ENCODE peak calls at places on chromosome 14, in seven cellular contexts. One of them, this sample, is unnamed.

GRCh38 chr14:36356862-36357261 is 36.4 kb upstream of the MBIP start:
- DNase-seq in HCT116: no peak
- DNase-seq in HL-60: no peak
- DNase-seq in K562: no peak
- DNase-seq in SK-N-SH: no peak
- DNase-seq in A549: no peak
- DNase-seq in GM23338: no peak
- DNase-seq in this sample: no peak

GRCh38 chr14:81329640-81330385 is 70.3 kb downstream of the STON2 start:
- DNase-seq in HCT116: no peak
- DNase-seq in HL-60: no peak
- DNase-seq in K562: no peak
- DNase-seq in SK-N-SH: no peak
- DNase-seq in A549: no peak
- DNase-seq in GM23338: no peak
- DNase-seq in this sample: no peak

GRCh38 chr14:90184571-90185266 is 71.6 kb upstream of the PSMC1 start:
- DNase-seq in HCT116: no peak
- DNase-seq in HL-60: no peak
- DNase-seq in K562: no peak
- DNase-seq in SK-N-SH: no peak
- DNase-seq in A549: no peak
- DNase-seq in GM23338: peak
- DNase-seq in this sample: no peak

GRCh38 chr14:22131749-22132476 is 457.1 kb downstream of the DAD1 start:
- DNase-seq in HCT116: no peak
- DNase-seq in HL-60: no peak
- DNase-seq in K562: peak
- DNase-seq in SK-N-SH: no peak
- DNase-seq in A549: no peak
- DNase-seq in GM23338: peak
- DNase-seq in this sample: no peak

GRCh38 chr14:104537613-104537988 is 42.0 kb upstream of the C14orf180 start:
- DNase-seq in HCT116: no peak
- DNase-seq in HL-60: no peak
- DNase-seq in K562: no peak
- DNase-seq in SK-N-SH: no peak
- DNase-seq in A549: no peak
- DNase-seq in GM23338: no peak
- DNase-seq in this sample: no peak

GRCh38 chr14:38143170-38143569 is 64.5 kb upstream of the SSTR1 start:
- DNase-seq in HCT116: no peak
- DNase-seq in HL-60: no peak
- DNase-seq in K562: no peak
- DNase-seq in SK-N-SH: no peak
- DNase-seq in A549: no peak
- DNase-seq in GM23338: no peak
- DNase-seq in this sample: no peak

GRCh38 chr14:24365600-24366374 is 2.2 kb upstream of the NFATC4 start:
- DNase-seq in HCT116: peak
- DNase-seq in HL-60: peak
- DNase-seq in K562: no peak
- DNase-seq in SK-N-SH: peak
- DNase-seq in A549: peak
- DNase-seq in GM23338: peak
- DNase-seq in this sample: no peak

GRCh38 chr14:75440733-75441474 is 13.1 kb downstream of the JDP2 start:
- DNase-seq in HCT116: no peak
- DNase-seq in HL-60: no peak
- DNase-seq in K562: no peak
- DNase-seq in SK-N-SH: no peak
- DNase-seq in A549: no peak
- DNase-seq in GM23338: no peak
- DNase-seq in this sample: no peak

GRCh38 chr14:68248481-68249255 is 429.1 kb downstream of the RAD51B start:
- DNase-seq in HCT116: peak
- DNase-seq in HL-60: no peak
- DNase-seq in K562: peak
- DNase-seq in SK-N-SH: peak
- DNase-seq in A549: peak
- DNase-seq in GM23338: peak
- DNase-seq in this sample: no peak

GRCh38 chr14:102857444-102857843 is 65.0 kb upstream of the AMN start:
- DNase-seq in HCT116: no peak
- DNase-seq in HL-60: no peak
- DNase-seq in K562: no peak
- DNase-seq in SK-N-SH: no peak
- DNase-seq in A549: no peak
- DNase-seq in GM23338: no peak
- DNase-seq in this sample: no peak

GRCh38 chr14:90483551-90483950 is 86.7 kb downstream of the CALM1 start:
- DNase-seq in HCT116: no peak
- DNase-seq in HL-60: peak
- DNase-seq in K562: no peak
- DNase-seq in SK-N-SH: no peak
- DNase-seq in A549: no peak
- DNase-seq in GM23338: peak
- DNase-seq in this sample: no peak

GRCh38 chr14:99649219-99649618 is 4.3 kb downstream of the HHIPL1 start:
- DNase-seq in HCT116: no peak
- DNase-seq in HL-60: no peak
- DNase-seq in K562: no peak
- DNase-seq in SK-N-SH: no peak
- DNase-seq in A549: no peak
- DNase-seq in GM23338: no peak
- DNase-seq in this sample: no peak

GRCh38 chr14:91309756-91310280 is 65.3 kb upstream of the GPR68 start:
- DNase-seq in HCT116: no peak
- DNase-seq in HL-60: no peak
- DNase-seq in K562: no peak
- DNase-seq in SK-N-SH: no peak
- DNase-seq in A549: no peak
- DNase-seq in GM23338: no peak
- DNase-seq in this sample: no peak

GRCh38 chr14:100658514-100658886 is 68.2 kb upstream of the DLK1 start:
- DNase-seq in HCT116: no peak
- DNase-seq in HL-60: no peak
- DNase-seq in K562: peak
- DNase-seq in SK-N-SH: no peak
- DNase-seq in A549: no peak
- DNase-seq in GM23338: no peak
- DNase-seq in this sample: no peak

GRCh38 chr14:90536511-90537191 is 139.8 kb downstream of the CALM1 start:
- DNase-seq in HCT116: no peak
- DNase-seq in HL-60: no peak
- DNase-seq in K562: no peak
- DNase-seq in SK-N-SH: no peak
- DNase-seq in A549: no peak
- DNase-seq in GM23338: no peak
- DNase-seq in this sample: no peak

GRCh38 chr14:31596691-31597090 is 35.5 kb downstream of the NUBPL start:
- DNase-seq in HCT116: no peak
- DNase-seq in HL-60: no peak
- DNase-seq in K562: no peak
- DNase-seq in SK-N-SH: no peak
- DNase-seq in A549: no peak
- DNase-seq in GM23338: no peak
- DNase-seq in this sample: no peak

GRCh38 chr14:99875421-99875820 is 82.2 kb downstream of the EML1 start:
- DNase-seq in HCT116: no peak
- DNase-seq in HL-60: no peak
- DNase-seq in K562: no peak
- DNase-seq in SK-N-SH: no peak
- DNase-seq in A549: no peak
- DNase-seq in GM23338: no peak
- DNase-seq in this sample: no peak

GRCh38 chr14:94922595-94923239 is 152.8 kb upstream of the GSC start:
- DNase-seq in HCT116: no peak
- DNase-seq in HL-60: no peak
- DNase-seq in K562: no peak
- DNase-seq in SK-N-SH: no peak
- DNase-seq in A549: no peak
- DNase-seq in GM23338: no peak
- DNase-seq in this sample: no peak

GRCh38 chr14:67263499-67264149 is 22.4 kb downstream of the PALS1 start:
- DNase-seq in HCT116: no peak
- DNase-seq in HL-60: no peak
- DNase-seq in K562: no peak
- DNase-seq in SK-N-SH: no peak
- DNase-seq in A549: no peak
- DNase-seq in GM23338: no peak
- DNase-seq in this sample: no peak

GRCh38 chr14:75016815-75017214 is 14.1 kb downstream of the EIF2B2 start:
- DNase-seq in HCT116: no peak
- DNase-seq in HL-60: no peak
- DNase-seq in K562: no peak
- DNase-seq in SK-N-SH: no peak
- DNase-seq in A549: no peak
- DNase-seq in GM23338: no peak
- DNase-seq in this sample: no peak

GRCh38 chr14:93619176-93619793 is 169.0 kb downstream of the PRIMA1 start:
- DNase-seq in HCT116: peak
- DNase-seq in HL-60: peak
- DNase-seq in K562: peak
- DNase-seq in SK-N-SH: peak
- DNase-seq in A549: peak
- DNase-seq in GM23338: peak
- DNase-seq in this sample: peak

GRCh38 chr14:97713023-97713422 is 915.8 kb downstream of the VRK1 start:
- DNase-seq in HCT116: peak
- DNase-seq in HL-60: no peak
- DNase-seq in K562: no peak
- DNase-seq in SK-N-SH: no peak
- DNase-seq in A549: no peak
- DNase-seq in GM23338: no peak
- DNase-seq in this sample: peak

GRCh38 chr14:63995285-63995684 is 142.5 kb downstream of the SYNE2 start:
- DNase-seq in HCT116: no peak
- DNase-seq in HL-60: no peak
- DNase-seq in K562: no peak
- DNase-seq in SK-N-SH: no peak
- DNase-seq in A549: no peak
- DNase-seq in GM23338: no peak
- DNase-seq in this sample: no peak

GRCh38 chr14:68986926-68987652 is 8.0 kb upstream of the ACTN1 start:
- DNase-seq in HCT116: no peak
- DNase-seq in HL-60: no peak
- DNase-seq in K562: no peak
- DNase-seq in SK-N-SH: no peak
- DNase-seq in A549: no peak
- DNase-seq in GM23338: no peak
- DNase-seq in this sample: no peak

GRCh38 chr14:49306152-49306751 is 279.9 kb downstream of the RPS29 start:
- DNase-seq in HCT116: peak
- DNase-seq in HL-60: no peak
- DNase-seq in K562: peak
- DNase-seq in SK-N-SH: peak
- DNase-seq in A549: peak
- DNase-seq in GM23338: peak
- DNase-seq in this sample: no peak

DNA sequence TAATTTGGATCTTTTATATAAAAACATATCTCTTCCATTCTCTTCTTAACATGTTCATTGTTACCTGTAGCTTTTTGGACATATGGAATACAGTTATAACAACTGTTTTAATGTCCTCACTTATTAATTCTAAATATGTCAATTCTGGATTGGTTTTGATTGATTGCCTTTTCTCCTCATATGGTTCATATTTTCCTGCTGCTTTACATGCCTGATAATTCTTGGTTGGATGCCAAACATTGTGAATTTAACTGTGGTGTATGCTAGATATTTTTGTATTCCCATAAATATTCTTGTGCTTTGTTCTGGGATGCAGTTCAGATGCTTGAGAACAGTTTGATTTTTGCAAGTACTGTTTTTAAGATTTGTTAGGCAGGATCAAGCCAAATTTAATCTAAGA is 10.8 kb downstream of the C14orf132 start:
- DNase-seq in HCT116: no peak
- DNase-seq in HL-60: no peak
- DNase-seq in K562: no peak
- DNase-seq in SK-N-SH: no peak
- DNase-seq in A549: no peak
- DNase-seq in GM23338: no peak
- DNase-seq in this sample: no peak
- TF ChIP-seq REST in HCT116: no peak
- TF ChIP-seq REST in HL-60: no peak
- TF ChIP-seq REST in K562: no peak
- TF ChIP-seq REST in SK-N-SH: no peak
- TF ChIP-seq REST in A549: no peak
- TF ChIP-seq REST in GM23338: no peak
- TF ChIP-seq REST in this sample: no peak

GRCh38 chr14:76767681-76768055 is 6.4 kb downstream of the VASH1 start:
- DNase-seq in HCT116: no peak
- DNase-seq in HL-60: no peak
- DNase-seq in K562: no peak
- DNase-seq in SK-N-SH: no peak
- DNase-seq in A549: no peak
- DNase-seq in GM23338: no peak
- DNase-seq in this sample: no peak
- TF ChIP-seq REST in HCT116: no peak
- TF ChIP-seq REST in HL-60: no peak
- TF ChIP-seq REST in K562: no peak
- TF ChIP-seq REST in SK-N-SH: no peak
- TF ChIP-seq REST in A549: no peak
- TF ChIP-seq REST in GM23338: no peak
- TF ChIP-seq REST in this sample: no peak

GRCh38 chr14:52015411-52016030 is 26.2 kb downstream of the RTRAF start:
- DNase-seq in HCT116: peak
- DNase-seq in HL-60: no peak
- DNase-seq in K562: peak
- DNase-seq in SK-N-SH: peak
- DNase-seq in A549: peak
- DNase-seq in GM23338: peak
- DNase-seq in this sample: no peak
- TF ChIP-seq REST in HCT116: no peak
- TF ChIP-seq REST in HL-60: no peak
- TF ChIP-seq REST in K562: no peak
- TF ChIP-seq REST in SK-N-SH: no peak
- TF ChIP-seq REST in A549: no peak
- TF ChIP-seq REST in GM23338: no peak
- TF ChIP-seq REST in this sample: no peak

GRCh38 chr14:39366460-39367386 is 65.5 kb downstream of the FBXO33 start:
- DNase-seq in HCT116: no peak
- DNase-seq in HL-60: no peak
- DNase-seq in K562: no peak
- DNase-seq in SK-N-SH: no peak
- DNase-seq in A549: no peak
- DNase-seq in GM23338: peak
- DNase-seq in this sample: no peak

GRCh38 chr14:39370415-39370814 is 61.8 kb downstream of the FBXO33 start:
- DNase-seq in HCT116: no peak
- DNase-seq in HL-60: no peak
- DNase-seq in K562: no peak
- DNase-seq in SK-N-SH: no peak
- DNase-seq in A549: no peak
- DNase-seq in GM23338: no peak
- DNase-seq in this sample: no peak

GRCh38 chr14:39369029-39369428 is 63.2 kb downstream of the FBXO33 start:
- DNase-seq in HCT116: no peak
- DNase-seq in HL-60: no peak
- DNase-seq in K562: no peak
- DNase-seq in SK-N-SH: no peak
- DNase-seq in A549: no peak
- DNase-seq in GM23338: no peak
- DNase-seq in this sample: no peak

GRCh38 chr14:39367387-39367751 is 64.9 kb downstream of the FBXO33 start:
- DNase-seq in HCT116: no peak
- DNase-seq in HL-60: no peak
- DNase-seq in K562: no peak
- DNase-seq in SK-N-SH: no peak
- DNase-seq in A549: no peak
- DNase-seq in GM23338: peak
- DNase-seq in this sample: no peak

GRCh38 chr14:39368261-39368959 is 63.8 kb downstream of the FBXO33 start:
- DNase-seq in HCT116: peak
- DNase-seq in HL-60: peak
- DNase-seq in K562: peak
- DNase-seq in SK-N-SH: peak
- DNase-seq in A549: peak
- DNase-seq in GM23338: peak
- DNase-seq in this sample: no peak
- TF ChIP-seq REST in HCT116: no peak
- TF ChIP-seq REST in HL-60: no peak
- TF ChIP-seq REST in K562: no peak
- TF ChIP-seq REST in SK-N-SH: no peak
- TF ChIP-seq REST in A549: no peak
- TF ChIP-seq REST in GM23338: no peak
- TF ChIP-seq REST in this sample: no peak

This sample was measured in Panc1.